ENCODE peak calls at places on chromosome 6, in four cellular contexts. Y is GM23338, K is upper lobe of left lung, J is HL-60. F is an unnamed sample.

GRCh38 chr6:41498968-41499599 is 47.1 kb upstream of the FOXP4 start:
- DNase-seq in Y (no peak), K (no peak), J (no peak), F (no peak)

GRCh38 chr6:124753562-124753961 is 208.7 kb upstream of the RNF217 start:
- DNase-seq in Y (no peak), K (no peak), J (no peak), F (no peak)

GRCh38 chr6:50087231-50087954 is 37.7 kb upstream of the DEFB112 start:
- DNase-seq in Y (peak), K (no peak), J (no peak), F (no peak)

GRCh38 chr6:160428069-160428430 is 79.9 kb downstream of the SLC22A3 start:
- DNase-seq in Y (no peak), K (no peak), J (no peak), F (no peak)

GRCh38 chr6:150282806-150283205 is 86.0 kb upstream of the IYD start:
- DNase-seq in Y (no peak), K (no peak), J (no peak), F (no peak)

GRCh38 chr6:113493991-113494390 is 363.2 kb upstream of the MARCKS start:
- DNase-seq in Y (no peak), K (no peak), J (no peak), F (no peak)

GRCh38 chr6:167499161-167499660 is 174.3 kb downstream of the TTLL2 start:
- DNase-seq in Y (no peak), K (no peak), J (no peak), F (no peak)

GRCh38 chr6:24743265-24743943 is 24.4 kb upstream of the C6orf62 start:
- DNase-seq in Y (no peak), K (peak), J (no peak), F (no peak)

GRCh38 chr6:140256213-140256612 is 881.8 kb upstream of the CITED2 start:
- DNase-seq in Y (peak), K (no peak), J (no peak), F (no peak)

GRCh38 chr6:90184334-90185298 is 112.0 kb downstream of the BACH2 start:
- DNase-seq in Y (no peak), K (peak), J (no peak), F (no peak)

GRCh38 chr6:156822747-156823206 is 45.6 kb downstream of the ARID1B start:
- DNase-seq in Y (no peak), K (no peak), J (no peak), F (no peak)
- TF ChIP-seq POLR2AphosphoS5 in Y (no peak), K (no peak), J (no peak), F (no peak)

DNA sequence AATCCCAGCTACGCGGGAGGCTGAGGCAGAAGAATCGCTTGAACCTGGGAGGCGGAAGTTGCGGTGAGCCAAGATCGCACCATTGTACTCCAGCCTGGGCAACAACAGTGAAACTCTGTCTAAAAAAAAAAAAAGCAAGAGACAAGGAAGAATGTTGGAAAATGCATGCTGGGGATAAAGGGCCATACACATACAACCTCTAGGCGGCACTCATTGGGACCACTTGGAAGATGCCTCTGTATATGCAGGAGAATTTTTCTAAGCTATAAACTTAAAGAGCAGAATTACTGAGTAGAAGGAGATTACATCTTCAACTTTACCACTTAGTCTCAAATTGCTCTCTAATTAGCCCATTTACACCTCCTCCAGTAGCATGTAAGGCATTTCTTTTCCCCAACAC is 42.8 kb downstream of the ZBTB9 start:
- DNase-seq in Y (no peak), K (no peak), J (no peak), F (no peak)
- TF ChIP-seq POLR2AphosphoS5 in Y (no peak), K (no peak), J (no peak), F (no peak)

GRCh38 chr6:13574571-13575376 is at the start of gene SIRT5:
- DNase-seq in Y (peak), K (peak), J (peak), F (peak)
- TF ChIP-seq POLR2AphosphoS5 in Y (peak), K (peak), J (peak), F (peak)

DNA sequence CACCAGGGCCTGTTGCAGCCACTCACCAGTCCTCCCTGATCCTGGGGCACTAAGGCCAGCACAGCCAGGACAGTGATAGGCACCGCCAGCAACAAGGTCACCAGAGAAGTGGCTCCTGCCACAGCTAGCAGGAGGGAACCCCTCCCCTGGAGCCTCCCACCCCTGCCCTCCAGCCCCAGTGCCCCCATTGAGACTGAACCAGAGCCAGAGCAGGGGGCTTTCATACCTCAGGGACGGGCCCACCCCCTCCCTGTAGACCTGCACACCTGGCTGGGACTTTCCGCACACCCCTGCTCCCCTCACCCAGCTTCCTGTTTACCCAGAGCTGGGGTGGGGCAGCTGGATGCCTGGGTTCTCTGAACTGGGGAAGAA is at the start of gene LTB:
- DNase-seq in Y (no peak), K (peak), J (peak), F (no peak)
- TF ChIP-seq POLR2AphosphoS5 in Y (no peak), K (no peak), J (no peak), F (no peak)

GRCh38 chr6:42788671-42789070 is 6.8 kb downstream of the BICRAL start:
- DNase-seq in Y (no peak), K (no peak), J (no peak), F (no peak)

GRCh38 chr6:42784739-42785498 is 3.1 kb downstream of the BICRAL start:
- DNase-seq in Y (no peak), K (no peak), J (no peak), F (no peak)

GRCh38 chr6:42786525-42786985 is 4.7 kb downstream of the BICRAL start:
- DNase-seq in Y (no peak), K (no peak), J (no peak), F (no peak)

GRCh38 chr6:42783876-42784738 is 2.3 kb downstream of the BICRAL start:
- DNase-seq in Y (no peak), K (no peak), J (no peak), F (no peak)

DNA sequence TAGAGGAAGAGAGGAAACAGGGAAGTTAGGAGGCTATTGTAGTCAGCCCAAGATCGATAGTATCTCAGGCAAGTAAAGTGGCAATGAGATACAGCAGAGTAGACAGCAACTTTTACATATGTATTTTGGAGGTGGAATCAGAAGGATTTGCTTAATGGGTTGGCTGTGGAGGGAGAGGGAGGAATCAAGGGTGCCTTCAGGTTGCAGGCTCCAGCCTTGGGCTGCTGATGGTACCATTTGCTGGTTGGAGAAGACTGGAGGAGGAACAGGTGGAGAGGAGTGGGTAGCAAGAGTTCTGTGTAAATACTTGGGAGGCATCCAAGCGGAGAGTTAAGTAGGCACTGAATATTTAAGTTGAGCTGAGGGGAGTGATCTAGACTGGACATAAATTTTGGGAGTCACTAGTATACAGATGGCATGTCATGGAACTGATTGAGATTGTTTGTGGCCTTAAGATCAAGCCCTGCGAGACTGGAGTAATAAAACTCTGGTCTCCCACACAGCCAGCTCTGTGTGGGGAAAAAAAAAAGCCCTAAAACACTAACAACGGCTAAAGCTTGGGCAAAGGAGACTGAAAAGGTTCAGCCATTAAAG is 5.3 kb downstream of the BICRAL start:
- DNase-seq in Y (no peak), K (no peak), J (no peak), F (no peak)
- TF ChIP-seq POLR2AphosphoS5 in Y (no peak), K (no peak), J (no peak), F (no peak)

DNA sequence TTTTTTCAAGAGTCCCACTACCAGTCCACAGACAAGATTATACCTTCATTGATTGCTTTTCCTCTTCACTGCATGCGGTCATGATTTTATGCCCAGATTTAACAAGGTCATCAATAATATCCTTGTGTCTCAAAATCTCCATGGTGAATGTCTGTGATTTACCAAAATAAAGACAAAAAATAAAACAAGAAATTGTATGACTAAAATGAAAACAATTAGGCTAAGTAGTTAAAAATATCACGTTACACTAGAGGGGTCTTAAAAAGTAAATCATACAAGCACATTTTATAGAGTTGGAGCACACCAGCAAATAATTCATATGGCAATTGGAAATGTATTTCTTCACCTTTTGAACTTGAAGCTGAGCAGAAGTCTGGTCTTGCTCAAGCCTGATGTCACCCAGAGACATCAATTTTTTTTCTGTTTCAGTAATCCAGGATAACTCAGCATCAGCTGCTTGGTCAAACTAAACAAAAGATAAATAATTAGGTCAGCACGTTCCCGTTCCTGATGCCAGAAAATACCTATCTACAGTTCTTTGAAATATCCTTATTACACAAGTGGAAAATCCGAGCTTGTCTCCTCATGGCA is 125.4 kb downstream of the DST start:
- DNase-seq in Y (no peak), K (no peak), J (no peak), F (no peak)
- TF ChIP-seq POLR2AphosphoS5 in Y (no peak), K (no peak), J (no peak), F (no peak)